ENCODE peak calls at places on chromosomes 2 and 18, in five cellular contexts. H, S, N, Q and E are unnamed samples.

GRCh38 chr2:232973796-232974195 is 39.3 kb downstream of the NGEF start:
- DNase-seq in H (no peak), N (no peak), Q (no peak), S (no peak), E (no peak)

GRCh38 chr18:27780061-27780740 is 396.7 kb downstream of the CDH2 start:
- DNase-seq in Q (no peak), N (no peak), S (no peak), H (no peak), E (no peak)

GRCh38 chr2:126804347-126804746 is 94.3 kb upstream of the TEX51 start:
- DNase-seq in S (no peak), Q (no peak), H (no peak), N (no peak), E (no peak)

GRCh38 chr2:199716807-199717586 is 134.0 kb downstream of the FTCDNL1 start:
- DNase-seq in H (no peak), Q (no peak), S (no peak), N (no peak), E (no peak)

GRCh38 chr2:15412309-15412708 is 148.8 kb downstream of the NBAS start:
- DNase-seq in Q (no peak), H (no peak), S (no peak), N (no peak), E (no peak)

GRCh38 chr2:188379748-188380147 is 88.1 kb downstream of the GULP1 start:
- DNase-seq in S (no peak), H (no peak), N (no peak), Q (no peak), E (no peak)

GRCh38 chr2:12032421-12032820 is 286.0 kb downstream of the LPIN1 start:
- DNase-seq in S (no peak), Q (no peak), N (no peak), H (no peak), E (no peak)

GRCh38 chr2:23617167-23617787 is 232.3 kb downstream of the KLHL29 start:
- DNase-seq in N (no peak), Q (no peak), H (peak; percentile 75), S (no peak), E (no peak)

GRCh38 chr2:240956161-240956934 is 42.1 kb upstream of the SNED1 start:
- DNase-seq in H (no peak), S (peak; percentile 28), Q (peak; percentile 41), N (no peak), E (peak; percentile 16)

GRCh38 chr2:42794271-42795046 is 2.1 kb upstream of the HAAO start:
- DNase-seq in H (no peak), S (peak; percentile 32), N (peak; percentile 36), Q (no peak), E (no peak)

GRCh38 chr2:8137801-8138200 is 544.1 kb upstream of the ID2 start:
- DNase-seq in Q (no peak), N (no peak), S (no peak), H (no peak), E (no peak)

GRCh38 chr18:27214831-27215230 is 29.7 kb upstream of the CHST9 start:
- DNase-seq in S (no peak), H (no peak), Q (no peak), N (no peak), E (no peak)

GRCh38 chr2:186382932-186383331 is 103.1 kb upstream of the ZC3H15 start:
- DNase-seq in H (no peak), S (no peak), Q (no peak), N (no peak), E (no peak)

GRCh38 chr2:70668432-70668831 is 99.6 kb downstream of the ADD2 start:
- DNase-seq in H (no peak), S (no peak), N (no peak), Q (no peak), E (no peak)

GRCh38 chr2:162126145-162126926 is 25.7 kb downstream of the GCG start:
- DNase-seq in Q (no peak), H (no peak), S (no peak), N (no peak), E (no peak)

GRCh38 chr2:237774811-237775553 is 23.6 kb upstream of the RBM44 start:
- DNase-seq in N (peak; percentile 33), Q (peak; percentile 80), S (peak; percentile 75), H (peak; percentile 66), E (peak; percentile 46)

GRCh38 chr18:27213123-27213717 is 28.1 kb upstream of the CHST9 start:
- DNase-seq in H (no peak), N (no peak), Q (no peak), S (no peak), E (no peak)

GRCh38 chr2:173149491-173149890 is 73.8 kb downstream of the MAP3K20 start:
- DNase-seq in Q (no peak), N (no peak), H (no peak), S (no peak), E (no peak)

GRCh38 chr2:217916504-217917254 is 86.1 kb downstream of the TNS1 start:
- DNase-seq in Q (no peak), N (no peak), H (peak; percentile 74), S (no peak), E (no peak)

GRCh38 chr2:30410217-30410616 is 36.8 kb upstream of the LCLAT1 start:
- DNase-seq in H (no peak), S (no peak), N (no peak), Q (no peak), E (no peak)

GRCh38 chr2:158103358-158104021 is 1.8 kb downstream of the UPP2 start:
- DNase-seq in N (no peak), H (no peak), S (no peak), Q (no peak), E (no peak)

DNA sequence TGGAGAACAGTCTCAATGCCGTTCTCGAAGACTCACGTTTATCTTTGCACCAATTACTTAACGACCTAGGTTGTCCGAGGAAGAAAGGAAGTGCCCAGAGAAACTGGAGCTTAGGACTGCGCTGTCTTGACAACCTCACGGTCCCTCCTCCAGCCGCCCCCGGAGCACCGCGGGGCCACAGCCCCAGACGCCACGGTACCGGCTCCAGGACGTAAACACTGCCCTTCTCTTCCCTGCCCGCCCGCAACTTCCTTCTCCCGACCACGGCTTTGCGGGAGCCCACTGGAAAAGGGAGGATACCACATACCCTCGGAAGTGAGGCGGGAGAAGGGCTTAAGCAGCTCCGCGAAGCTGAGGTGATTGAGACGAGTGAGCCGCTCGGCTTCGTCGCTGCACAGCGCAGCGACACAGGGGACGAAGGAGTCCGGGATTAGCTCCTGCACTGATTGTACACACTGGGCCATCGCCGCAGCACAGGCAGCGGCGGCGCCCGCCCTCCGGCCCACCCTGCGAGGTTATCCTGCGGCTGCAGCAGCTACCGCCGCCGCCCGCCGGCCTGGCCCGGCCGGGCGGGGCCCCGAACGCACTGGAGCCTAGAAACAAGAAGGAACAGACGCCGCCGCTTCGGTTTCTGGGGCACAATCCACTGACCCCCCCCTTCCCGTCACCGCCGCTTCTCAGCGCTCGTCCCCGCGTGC is 478 bp downstream of the TRAPPC8 start:
- DNase-seq in H (peak; percentile 58), Q (no peak), S (peak; percentile 58), N (peak; percentile 45), E (peak; percentile 49)
- TF ChIP-seq POLR2AphosphoS5 in H (no peak), Q (no peak), S (no peak), N (no peak), E (no peak)

DNA sequence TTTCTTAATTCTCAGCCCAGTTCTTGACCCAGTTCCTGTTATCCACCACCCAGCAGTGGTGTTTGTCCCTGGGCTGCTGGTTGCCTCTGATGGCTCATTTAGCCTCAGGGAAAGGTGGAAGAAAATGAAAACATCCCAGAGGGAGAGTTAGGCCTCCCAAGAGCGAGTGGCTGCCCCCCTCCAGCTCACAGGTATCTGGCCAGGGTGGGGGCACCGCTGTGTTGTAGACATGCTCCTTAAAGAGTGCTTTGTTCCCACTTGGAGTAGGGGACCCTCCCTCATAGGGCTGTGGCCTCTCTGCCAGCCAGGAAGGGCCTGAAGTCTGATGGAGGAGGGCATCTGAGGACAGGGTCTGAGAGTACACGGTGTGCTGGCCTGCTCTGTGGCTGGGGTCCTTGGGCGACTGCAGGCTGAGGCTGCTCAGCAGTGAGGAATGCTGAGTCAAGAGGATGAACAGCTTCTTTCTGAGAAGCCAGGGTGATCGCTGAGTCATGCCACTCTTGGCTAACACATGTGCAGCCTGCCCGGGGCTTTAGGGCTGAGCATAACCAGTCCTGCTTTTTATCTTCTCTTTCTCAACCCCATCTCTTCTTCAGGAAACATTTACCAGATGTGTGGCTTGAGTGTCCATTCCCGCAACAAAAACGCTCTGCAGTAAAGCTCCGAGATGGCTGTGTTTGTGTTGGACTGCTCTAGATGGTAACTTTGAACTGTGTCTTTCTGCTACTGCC is 72.4 kb downstream of the IL1R2 start:
- DNase-seq in N (peak; percentile 89), S (peak; percentile 72), Q (no peak), H (peak; percentile 97), E (no peak)
- TF ChIP-seq POLR2AphosphoS5 in N (peak; percentile 41), S (peak; percentile 88), Q (no peak), H (peak; percentile 99), E (no peak)

GRCh38 chr18:9094307-9095226 is 7.9 kb upstream of the NDUFV2 start:
- DNase-seq in H (no peak), N (no peak), Q (no peak), S (no peak), E (no peak)

GRCh38 chr18:9096698-9097097 is 5.8 kb upstream of the NDUFV2 start:
- DNase-seq in S (no peak), N (no peak), Q (no peak), H (no peak), E (no peak)

GRCh38 chr18:9096013-9096383 is 6.5 kb upstream of the NDUFV2 start:
- DNase-seq in H (no peak), N (no peak), S (no peak), Q (no peak), E (no peak)

GRCh38 chr18:9097349-9097748 is 5.2 kb upstream of the NDUFV2 start:
- DNase-seq in Q (no peak), N (no peak), H (no peak), S (no peak), E (no peak)

DNA sequence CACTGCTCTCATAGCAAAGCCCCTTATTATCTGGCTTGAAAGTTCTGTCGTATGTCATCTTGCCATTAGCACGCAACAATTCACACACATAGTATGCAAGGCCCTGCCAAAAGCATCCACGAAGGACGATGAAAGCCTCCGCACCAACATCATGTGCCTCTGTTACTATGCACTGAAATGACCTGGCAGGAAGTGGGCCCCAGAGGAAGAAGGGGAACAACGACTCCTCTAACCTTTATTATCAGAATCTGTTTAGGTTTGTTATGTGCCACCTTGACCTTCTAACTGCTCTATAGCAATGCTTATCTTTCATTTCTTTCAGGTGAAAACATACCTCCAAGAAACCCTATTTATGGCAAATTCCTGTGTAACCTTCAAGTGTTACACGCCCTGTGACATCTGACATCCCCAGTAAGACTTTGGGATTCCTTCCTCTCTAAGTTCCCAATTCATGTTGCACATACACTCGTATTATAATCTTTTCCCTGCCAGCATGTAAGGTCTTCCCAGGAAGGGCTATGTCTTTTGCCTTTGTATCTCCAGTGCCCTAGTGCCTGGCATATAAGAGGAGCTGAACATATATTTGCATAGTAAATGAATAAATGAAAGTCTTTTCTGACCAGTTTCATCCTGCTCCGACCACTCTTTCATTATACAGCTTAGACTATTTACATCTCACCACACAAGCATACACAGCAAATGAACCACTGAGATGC is 7.0 kb upstream of the NDUFV2 start:
- DNase-seq in N (no peak), H (peak; percentile 57), Q (no peak), S (no peak), E (no peak)
- TF ChIP-seq POLR2AphosphoS5 in N (no peak), H (no peak), Q (no peak), S (no peak), E (peak; percentile 67)

DNA sequence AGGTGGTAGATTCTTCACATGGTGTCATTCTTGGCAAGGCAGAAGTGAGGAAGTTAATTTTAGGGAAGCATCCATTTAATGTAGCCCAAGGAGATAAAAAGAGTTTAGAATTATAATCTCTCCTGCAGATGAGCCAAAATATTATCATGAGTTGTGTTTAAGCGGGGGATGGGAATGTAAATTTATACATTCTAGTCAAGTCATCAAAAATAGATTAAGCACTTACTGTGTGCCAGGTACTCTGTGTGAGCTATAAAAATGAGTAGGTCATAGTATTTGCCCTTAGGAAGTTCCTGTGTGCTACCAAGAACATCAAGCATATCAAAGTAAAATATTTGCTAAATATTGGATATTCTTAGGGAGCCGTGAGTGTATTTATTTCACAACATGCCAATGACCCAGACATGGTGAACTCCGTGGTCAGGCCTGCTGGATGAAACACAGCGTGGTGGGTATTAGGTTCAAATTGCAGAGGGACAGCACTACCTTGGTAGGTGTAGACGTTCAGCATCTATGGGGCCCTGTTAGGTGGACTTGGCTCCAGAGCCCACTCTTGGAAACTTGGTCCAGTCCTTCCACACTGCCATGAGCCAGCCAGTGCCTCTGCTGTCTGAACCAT is 37.4 kb downstream of the MEIS1 start:
- DNase-seq in H (no peak), Q (no peak), S (no peak), N (no peak), E (no peak)
- TF ChIP-seq POLR2AphosphoS5 in H (no peak), Q (no peak), S (no peak), N (no peak), E (no peak)